ENCODE peak calls at places on chromosome 21, in four cellular contexts. Y, P, X and N are unnamed samples.
A peak's percentile ranks its signal among the peaks of the same experiment; 100 is the strongest.

GRCh38 chr21:44880762-44881585 is 7.5 kb upstream of the PTTG1IP start:
- DNase-seq in X (no peak), P (peak; percentile 42), Y (no peak), N (peak; percentile 23)

GRCh38 chr21:42539342-42539741 is 25.7 kb downstream of the SLC37A1 start:
- DNase-seq in P (no peak), Y (no peak), X (no peak), N (no peak)

GRCh38 chr21:32977216-32977615 is 48.5 kb upstream of the OLIG2 start:
- DNase-seq in X (peak; percentile 35), P (no peak), Y (no peak), N (no peak)

GRCh38 chr21:27590271-27590670 is 623.4 kb upstream of the ADAMTS5 start:
- DNase-seq in P (peak; percentile 85), X (no peak), Y (no peak), N (no peak)

GRCh38 chr21:28133116-28133515 is 859.6 kb downstream of the LTN1 start:
- DNase-seq in P (no peak), Y (no peak), X (no peak), N (no peak)

GRCh38 chr21:39373634-39374033 is 24.7 kb upstream of the HMGN1 start:
- DNase-seq in X (no peak), P (peak; percentile 50), Y (peak; percentile 60), N (no peak)

GRCh38 chr21:43829575-43830119 is 35.4 kb upstream of the AGPAT3 start:
- DNase-seq in Y (no peak), X (no peak), P (no peak), N (no peak)

GRCh38 chr21:37341254-37341960 is 25.2 kb upstream of the DYRK1A start:
- DNase-seq in X (no peak), P (peak; percentile 43), Y (no peak), N (no peak)

GRCh38 chr21:45502006-45502345 is 40.3 kb downstream of the SLC19A1 start:
- DNase-seq in P (no peak), X (no peak), Y (no peak), N (no peak)

GRCh38 chr21:42635848-42636534 is 17.4 kb upstream of the PDE9A start:
- DNase-seq in P (no peak), X (no peak), Y (no peak), N (no peak)

GRCh38 chr21:46092026-46092764 is 5.7 kb upstream of the COL6A2 start:
- DNase-seq in X (no peak), Y (no peak), P (peak; percentile 99), N (no peak)

GRCh38 chr21:37557261-37557950 is 190.8 kb downstream of the DYRK1A start:
- DNase-seq in Y (no peak), X (no peak), P (no peak), N (no peak)

GRCh38 chr21:45972716-45973474 is 8.7 kb upstream of the COL6A1 start:
- DNase-seq in X (no peak), P (peak; percentile 90), Y (no peak), N (no peak)

GRCh38 chr21:24955275-24955961 is 651.9 kb downstream of the MRPL39 start:
- DNase-seq in P (no peak), Y (no peak), X (no peak), N (no peak)

GRCh38 chr21:43687566-43688395 is 28.4 kb downstream of the RRP1B start:
- DNase-seq in P (no peak), Y (no peak), X (no peak), N (no peak)

GRCh38 chr21:25281134-25281533 is 326.1 kb downstream of the MRPL39 start:
- DNase-seq in P (no peak), Y (no peak), X (no peak), N (no peak)

GRCh38 chr21:31744162-31744800 is 12.4 kb upstream of the SCAF4 start:
- DNase-seq in Y (no peak), P (no peak), X (no peak), N (no peak)

GRCh38 chr21:41695513-41695912 is 71.3 kb downstream of the RIPK4 start:
- DNase-seq in P (no peak), Y (no peak), X (no peak), N (no peak)

GRCh38 chr21:33434770-33435360 is 31.7 kb downstream of the IFNGR2 start:
- DNase-seq in P (peak; percentile 86), Y (no peak), X (no peak), N (no peak)

GRCh38 chr21:45248301-45248892 is 39.3 kb downstream of the POFUT2 start:
- DNase-seq in X (no peak), P (no peak), Y (no peak), N (no peak)

GRCh38 chr21:44455524-44456206 is 355 bp downstream of the LRRC3 start:
- DNase-seq in Y (no peak), X (no peak), P (peak; percentile 32), N (no peak)

GRCh38 chr21:26813426-26813998 is 31.7 kb downstream of the ADAMTS1 start:
- DNase-seq in Y (no peak), P (no peak), X (no peak), N (no peak)

GRCh38 chr21:42016364-42016985 is 6.3 kb upstream of the ZBTB21 start:
- DNase-seq in Y (no peak), X (no peak), P (no peak), N (no peak)

GRCh38 chr21:39651206-39651605 is 38.5 kb downstream of the B3GALT5 start:
- DNase-seq in Y (no peak), P (no peak), X (no peak), N (no peak)

GRCh38 chr21:41926068-41926806 is 27.6 kb downstream of the C2CD2 start:
- DNase-seq in X (no peak), P (no peak), Y (no peak), N (no peak)

GRCh38 chr21:42468511-42469131 is 27.4 kb downstream of the RSPH1 start:
- DNase-seq in Y (no peak), P (no peak), X (no peak), N (no peak)

GRCh38 chr21:32771134-32771523 is 426 bp downstream of the PAXBP1 start:
- DNase-seq in Y (peak; percentile 24), P (peak; percentile 41), X (peak; percentile 24), N (peak; percentile 34)

GRCh38 chr21:15624646-15625045 is 105.1 kb upstream of the USP25 start:
- DNase-seq in P (no peak), Y (no peak), X (no peak), N (no peak)

GRCh38 chr21:31612889-31613785 is 46.4 kb upstream of the SOD1 start:
- DNase-seq in P (peak; percentile 7), Y (no peak), X (no peak), N (no peak)

GRCh38 chr21:39867198-39867650 is at the start of gene PCP4:
- DNase-seq in P (no peak), X (peak; percentile 62), Y (peak; percentile 41), N (no peak)

GRCh38 chr21:46212721-46213484 is 15.7 kb downstream of the LSS start:
- DNase-seq in X (no peak), P (no peak), Y (no peak), N (no peak)

GRCh38 chr21:45590246-45590725 is 48.0 kb upstream of the SLC19A1 start:
- DNase-seq in P (peak; percentile 36), X (no peak), Y (no peak), N (peak; percentile 63)